ENCODE peak calls at places on chromosomes 6 and 20, in four cellular contexts. L is neural progenitor cell, P is adrenal gland, Y is EL. F is an unnamed sample.

GRCh38 chr6:125746731-125747588 is 2.5 kb upstream of the HEY2 start:
- DNase-seq in Y (peak), L (peak), P (peak), F (peak)

GRCh38 chr6:81981812-81982211 is 229.3 kb upstream of the TENT5A start:
- DNase-seq in P (no peak), Y (peak), L (no peak), F (no peak)

GRCh38 chr6:129890164-129890563 is 29.0 kb upstream of the TMEM244 start:
- DNase-seq in P (no peak), L (no peak), Y (peak), F (no peak)

GRCh38 chr6:139334791-139335446 is 39.5 kb downstream of the CITED2 start:
- DNase-seq in Y (peak), P (no peak), L (no peak), F (no peak)

GRCh38 chr20:19600042-19600441 is 158.0 kb upstream of the RIN2 start:
- DNase-seq in P (no peak), Y (no peak), L (no peak), F (no peak)

GRCh38 chr6:141451508-141452353 is 681.0 kb upstream of the GJE1 start:
- DNase-seq in Y (peak), L (peak), P (no peak), F (no peak)

GRCh38 chr6:41658551-41659069 is 20.3 kb downstream of the MDFI start:
- DNase-seq in Y (no peak), L (no peak), P (no peak), F (no peak)

GRCh38 chr6:57040011-57040410 is 6.5 kb upstream of the KIAA1586 start:
- DNase-seq in Y (no peak), P (no peak), L (peak), F (no peak)

GRCh38 chr6:110173506-110174132 is 5.9 kb downstream of the WASF1 start:
- DNase-seq in Y (no peak), L (peak), P (no peak), F (no peak)

GRCh38 chr20:37915800-37916570 is 13.1 kb downstream of the VSTM2L start:
- DNase-seq in Y (no peak), P (peak), L (peak), F (no peak)

GRCh38 chr20:54172856-54173652 is 732 bp downstream of the CYP24A1 start:
- DNase-seq in P (no peak), L (peak), Y (no peak), F (no peak)

GRCh38 chr20:38927902-38928578 is 1.8 kb downstream of the FAM83D start:
- DNase-seq in Y (peak), L (no peak), P (no peak), F (no peak)

GRCh38 chr6:118589186-118589585 is 41.1 kb downstream of the PLN start:
- DNase-seq in L (no peak), Y (no peak), P (no peak), F (no peak)

GRCh38 chr20:61454053-61454452 is 202.0 kb downstream of the CDH4 start:
- DNase-seq in P (no peak), L (no peak), Y (no peak), F (no peak)

GRCh38 chr6:12836009-12836408 is 119.4 kb downstream of the PHACTR1 start:
- DNase-seq in P (no peak), Y (no peak), L (no peak), F (no peak)

GRCh38 chr6:98823845-98824162 is 10.6 kb upstream of the POU3F2 start:
- DNase-seq in P (no peak), L (no peak), Y (no peak), F (no peak)

GRCh38 chr6:130593948-130594347 is 228.1 kb downstream of the TMEM200A start:
- DNase-seq in Y (no peak), P (no peak), L (no peak), F (no peak)